ENCODE peak calls at places on chromosomes 12 and 14, in seven cellular contexts. G, Y, F, I, O, A and W are unnamed samples.

GRCh38 chr14:104883681-104884361 is 18.8 kb downstream of the CEP170B start:
- DNase-seq in G (no peak), I (no peak), O (no peak), Y (no peak), F (no peak), A (no peak), W (no peak)

GRCh38 chr12:51009038-51009437 is 17.1 kb downstream of the SLC11A2 start:
- DNase-seq in I (no peak), G (peak; percentile 69), F (peak; percentile 22), Y (no peak), A (peak; percentile 83), O (no peak), W (no peak)

GRCh38 chr14:92012121-92012748 is 27.6 kb downstream of the TRIP11 start:
- DNase-seq in I (no peak), O (no peak), A (no peak), G (no peak), F (no peak), Y (no peak), W (no peak)

GRCh38 chr12:52246720-52247621 is 13.9 kb downstream of the KRT7 start:
- DNase-seq in A (no peak), Y (no peak), F (no peak), G (no peak), O (no peak), I (no peak), W (no peak)

GRCh38 chr12:123720141-123720814 is 8.1 kb downstream of the ATP6V0A2 start:
- DNase-seq in I (no peak), G (no peak), O (no peak), Y (no peak), F (no peak), A (no peak), W (no peak)

GRCh38 chr12:19833775-19834501 is 394.6 kb downstream of the AEBP2 start:
- DNase-seq in A (no peak), O (no peak), I (no peak), F (no peak), Y (peak; percentile 40), G (no peak), W (no peak)

GRCh38 chr12:21476949-21477348 is 24.5 kb downstream of the RECQL start:
- DNase-seq in O (no peak), A (peak; percentile 41), I (no peak), G (no peak), F (no peak), Y (peak; percentile 39), W (peak; percentile 39)

GRCh38 chr12:90991952-90992465 is 12.8 kb downstream of the EPYC start:
- DNase-seq in A (no peak), F (no peak), I (no peak), O (no peak), Y (no peak), G (no peak), W (no peak)

GRCh38 chr12:5258498-5258897 is 173.4 kb upstream of the NTF3 start:
- DNase-seq in I (no peak), A (no peak), F (no peak), Y (peak; percentile 66), G (no peak), O (no peak), W (peak; percentile 1)

GRCh38 chr12:45660330-45660729 is 69.2 kb upstream of the ARID2 start:
- DNase-seq in O (no peak), G (no peak), Y (peak; percentile 19), I (no peak), A (peak; percentile 79), F (no peak), W (peak; percentile 81)

GRCh38 chr12:128968668-128969067 is 115.4 kb downstream of the GLT1D1 start:
- DNase-seq in G (no peak), A (no peak), I (no peak), Y (no peak), O (no peak), F (no peak), W (no peak)

GRCh38 chr12:29191267-29191889 is 42.3 kb downstream of the FAR2 start:
- DNase-seq in O (no peak), Y (no peak), G (no peak), A (no peak), I (no peak), F (no peak), W (no peak)

GRCh38 chr12:48999371-49000131 is at the start of gene DDN:
- DNase-seq in A (peak; percentile 62), G (no peak), O (no peak), Y (peak; percentile 59), I (no peak), F (peak; percentile 37), W (peak; percentile 80)

GRCh38 chr14:106875503-106875902 is 1349.1 kb downstream of the TMEM121 start:
- DNase-seq in G (no peak), Y (no peak), I (no peak), O (no peak), A (no peak), F (peak; percentile 33), W (no peak)